ENCODE peak calls at places on chromosomes 2 and 18, in eight cellular contexts. L, D, V, T, G, A, Z and P are unnamed samples.

GRCh38 chr2:172783091-172783898 is 47.6 kb downstream of the RAPGEF4 start:
- DNase-seq in L (no peak), V (no peak), D (no peak), G (no peak), Z (peak; percentile 61), A (peak; percentile 8), T (peak; percentile 82), P (no peak)

GRCh38 chr2:219570194-219570923 is 980 bp downstream of the OBSL1 start:
- DNase-seq in G (no peak), L (no peak), T (peak; percentile 14), A (peak; percentile 88), D (no peak), V (peak; percentile 20), Z (no peak), P (peak; percentile 5)

GRCh38 chr2:86770816-86771215 is 19.9 kb downstream of the CD8A start:
- DNase-seq in D (no peak), G (no peak), T (no peak), L (no peak), V (no peak), A (no peak), Z (no peak), P (no peak)

GRCh38 chr2:51717318-51717717 is 685.4 kb upstream of the NRXN1 start:
- DNase-seq in G (no peak), T (peak; percentile 50), V (no peak), A (no peak), L (no peak), D (no peak), Z (peak; percentile 31), P (no peak)

GRCh38 chr2:113225505-113226259 is 51.9 kb downstream of the PSD4 start:
- DNase-seq in V (peak; percentile 75), T (no peak), Z (no peak), L (no peak), A (peak; percentile 75), G (no peak), D (no peak), P (peak; percentile 28)

GRCh38 chr2:237685408-237685807 is 58.0 kb downstream of the LRRFIP1 start:
- DNase-seq in G (no peak), Z (no peak), T (peak; percentile 42), V (no peak), A (peak; percentile 64), L (no peak), D (peak; percentile 66), P (no peak)

GRCh38 chr2:118169359-118170005 is 81.2 kb downstream of the INSIG2 start:
- DNase-seq in L (no peak), V (no peak), Z (peak; percentile 68), A (no peak), D (peak; percentile 89), G (peak; percentile 59), T (no peak), P (no peak)

GRCh38 chr2:70994055-70994444 is 623 bp downstream of the TEX261 start:
- DNase-seq in D (peak; percentile 32), G (no peak), Z (no peak), T (peak; percentile 2), V (no peak), A (no peak), L (no peak), P (no peak)

GRCh38 chr2:11955883-11956282 is 209.5 kb downstream of the LPIN1 start:
- DNase-seq in T (no peak), D (no peak), Z (no peak), L (no peak), V (no peak), A (no peak), G (no peak), P (no peak)

GRCh38 chr18:56165601-56166355 is 472.6 kb downstream of the TXNL1 start:
- DNase-seq in T (no peak), L (no peak), D (no peak), G (no peak), Z (no peak), A (no peak), V (no peak), P (no peak)

GRCh38 chr2:177393381-177393780 is 808 bp downstream of the AGPS start:
- DNase-seq in G (peak; percentile 32), V (no peak), T (peak; percentile 28), D (no peak), L (no peak), Z (no peak), A (peak; percentile 10), P (no peak)

GRCh38 chr18:66316708-66317107 is 287.2 kb downstream of the CDH19 start:
- DNase-seq in A (no peak), Z (no peak), T (no peak), L (no peak), V (no peak), G (no peak), D (no peak), P (no peak)

GRCh38 chr18:67794512-67794911 is 278.0 kb upstream of the DSEL start:
- DNase-seq in Z (no peak), L (no peak), D (no peak), T (peak; percentile 57), V (no peak), A (no peak), G (no peak), P (no peak)

GRCh38 chr2:529425-529824 is 147.8 kb downstream of the TMEM18 start:
- DNase-seq in Z (no peak), T (peak; percentile 15), D (no peak), V (peak; percentile 42), G (no peak), L (no peak), A (peak; percentile 76), P (peak; percentile 13)

GRCh38 chr2:121355488-121355887 is 70.5 kb upstream of the TFCP2L1 start:
- DNase-seq in G (no peak), Z (no peak), D (no peak), V (peak; percentile 39), A (no peak), T (peak; percentile 22), L (no peak), P (no peak)

GRCh38 chr2:42052702-42053481 is 5.1 kb downstream of the PKDCC start:
- DNase-seq in V (no peak), L (no peak), G (no peak), A (peak; percentile 56), D (peak; percentile 64), T (peak; percentile 74), Z (no peak), P (no peak)

GRCh38 chr2:63334910-63335309 is 253.4 kb downstream of the WDPCP start:
- DNase-seq in L (no peak), T (no peak), V (no peak), G (no peak), A (no peak), Z (no peak), D (no peak), P (no peak)

GRCh38 chr2:193154076-193154475 is 959.3 kb upstream of the TMEFF2 start:
- DNase-seq in A (no peak), L (no peak), G (no peak), Z (no peak), V (no peak), D (no peak), T (no peak), P (no peak)

GRCh38 chr2:65456074-65456473 is 23.7 kb upstream of the SPRED2 start:
- DNase-seq in Z (no peak), V (no peak), D (no peak), L (no peak), T (peak; percentile 28), G (no peak), A (no peak), P (no peak)

GRCh38 chr18:2978626-2979025 is 34.3 kb downstream of the LPIN2 start:
- DNase-seq in D (no peak), L (no peak), A (no peak), Z (peak; percentile 65), T (peak; percentile 72), G (no peak), V (no peak), P (no peak)